ENCODE peak calls at places on chromosomes 1 and 21, in eight cellular contexts. One of them, this sample, is unnamed. For H3K9me3, the result is how much of the 10 kb centered on the place peaks cover.

GRCh38 chr1:57063427-57063826 is 97.6 kb upstream of the C8B start:
- DNase-seq in neuronal stem cell: no peak
- DNase-seq in PC-3: no peak
- DNase-seq in IMR-90: no peak
- DNase-seq in heart right ventricle: no peak
- DNase-seq in CD4-positive, alpha-beta T cell: no peak
- DNase-seq in lung: no peak
- DNase-seq in SJSA1: no peak
- DNase-seq in this sample: no peak

GRCh38 chr1:21638531-21639341 is 30.4 kb downstream of the RAP1GAP start:
- DNase-seq in CD4-positive, alpha-beta T cell: no peak
- DNase-seq in neuronal stem cell: no peak
- DNase-seq in heart right ventricle: no peak
- DNase-seq in SJSA1: peak
- DNase-seq in IMR-90: peak
- DNase-seq in lung: peak
- DNase-seq in PC-3: peak
- DNase-seq in this sample: no peak

GRCh38 chr1:84701366-84701765 is 11.1 kb upstream of the SSX2IP start:
- DNase-seq in IMR-90: peak
- DNase-seq in CD4-positive, alpha-beta T cell: no peak
- DNase-seq in lung: no peak
- DNase-seq in PC-3: no peak
- DNase-seq in SJSA1: no peak
- DNase-seq in neuronal stem cell: no peak
- DNase-seq in heart right ventricle: no peak
- DNase-seq in this sample: no peak

GRCh38 chr21:38664821-38665220 is 140.9 kb upstream of the ETS2 start:
- DNase-seq in lung: no peak
- DNase-seq in SJSA1: no peak
- DNase-seq in CD4-positive, alpha-beta T cell: no peak
- DNase-seq in heart right ventricle: no peak
- DNase-seq in neuronal stem cell: no peak
- DNase-seq in PC-3: no peak
- DNase-seq in IMR-90: no peak
- DNase-seq in this sample: no peak

GRCh38 chr1:51263147-51263850 is 27.2 kb downstream of the RNF11 start:
- DNase-seq in SJSA1: no peak
- DNase-seq in PC-3: no peak
- DNase-seq in neuronal stem cell: no peak
- DNase-seq in lung: no peak
- DNase-seq in CD4-positive, alpha-beta T cell: no peak
- DNase-seq in heart right ventricle: no peak
- DNase-seq in IMR-90: no peak
- DNase-seq in this sample: no peak

GRCh38 chr1:157104598-157105293 is 5.1 kb upstream of the ETV3L start:
- DNase-seq in heart right ventricle: no peak
- DNase-seq in IMR-90: peak
- DNase-seq in PC-3: peak
- DNase-seq in neuronal stem cell: no peak
- DNase-seq in lung: no peak
- DNase-seq in SJSA1: no peak
- DNase-seq in CD4-positive, alpha-beta T cell: no peak
- DNase-seq in this sample: no peak

GRCh38 chr1:51969038-51969705 is 21.3 kb downstream of the RAB3B start:
- DNase-seq in neuronal stem cell: no peak
- DNase-seq in heart right ventricle: no peak
- DNase-seq in IMR-90: peak
- DNase-seq in PC-3: peak
- DNase-seq in CD4-positive, alpha-beta T cell: no peak
- DNase-seq in lung: no peak
- DNase-seq in SJSA1: peak
- DNase-seq in this sample: no peak

GRCh38 chr1:67793562-67793961 is 39.7 kb downstream of the GNG12 start:
- DNase-seq in lung: no peak
- DNase-seq in CD4-positive, alpha-beta T cell: no peak
- DNase-seq in PC-3: peak
- DNase-seq in neuronal stem cell: no peak
- DNase-seq in IMR-90: peak
- DNase-seq in heart right ventricle: no peak
- DNase-seq in SJSA1: peak
- DNase-seq in this sample: no peak

GRCh38 chr1:220156620-220157146 is 62.8 kb downstream of the IARS2 start:
- DNase-seq in SJSA1: no peak
- DNase-seq in CD4-positive, alpha-beta T cell: no peak
- DNase-seq in IMR-90: no peak
- DNase-seq in neuronal stem cell: no peak
- DNase-seq in lung: no peak
- DNase-seq in PC-3: no peak
- DNase-seq in heart right ventricle: no peak
- DNase-seq in this sample: no peak

GRCh38 chr1:164343189-164343588 is 215.8 kb upstream of the PBX1 start:
- DNase-seq in PC-3: no peak
- DNase-seq in heart right ventricle: no peak
- DNase-seq in neuronal stem cell: no peak
- DNase-seq in IMR-90: no peak
- DNase-seq in lung: no peak
- DNase-seq in SJSA1: no peak
- DNase-seq in CD4-positive, alpha-beta T cell: no peak
- DNase-seq in this sample: no peak
- H3K9me3 ChIP-seq in PC-3: under half
- H3K9me3 ChIP-seq in heart right ventricle: under half
- H3K9me3 ChIP-seq in neuronal stem cell: under half
- H3K9me3 ChIP-seq in IMR-90: under half
- H3K9me3 ChIP-seq in lung: under half
- H3K9me3 ChIP-seq in SJSA1: under half
- H3K9me3 ChIP-seq in CD4-positive, alpha-beta T cell: under half
- H3K9me3 ChIP-seq in this sample: under half

DNA sequence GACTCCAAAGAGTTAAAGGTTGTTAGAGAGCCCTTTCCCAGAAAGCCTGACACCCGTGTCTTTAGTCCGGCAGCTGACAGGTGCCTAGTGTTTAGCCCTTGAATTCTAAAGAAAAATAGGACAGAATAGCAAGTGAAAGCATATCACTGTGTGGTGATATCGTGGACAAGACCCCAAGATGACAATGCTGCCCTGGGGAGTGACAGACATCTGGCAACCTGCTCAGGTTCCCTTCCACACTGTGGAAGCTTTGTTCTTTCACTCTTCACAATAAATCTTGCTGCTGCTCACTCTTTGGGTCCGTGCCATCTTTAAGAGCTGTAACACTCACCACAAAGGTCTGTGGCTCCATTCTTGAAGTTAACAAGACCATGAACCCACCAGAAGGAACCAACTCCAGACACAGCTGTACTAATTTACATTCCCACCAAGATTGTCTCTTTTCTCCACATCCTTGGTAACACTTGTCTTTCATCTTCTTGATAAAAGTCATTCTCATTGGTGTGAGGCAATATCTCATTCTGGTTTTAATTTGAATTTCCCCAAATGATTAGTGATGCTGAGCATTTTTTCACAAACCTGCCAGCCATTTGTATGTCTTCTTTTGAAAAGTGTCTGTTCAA is 107.6 kb upstream of the SGIP1 start:
- DNase-seq in PC-3: no peak
- DNase-seq in CD4-positive, alpha-beta T cell: no peak
- DNase-seq in IMR-90: no peak
- DNase-seq in neuronal stem cell: no peak
- DNase-seq in SJSA1: no peak
- DNase-seq in lung: no peak
- DNase-seq in heart right ventricle: no peak
- DNase-seq in this sample: no peak
- H3K9me3 ChIP-seq in PC-3: under half
- H3K9me3 ChIP-seq in CD4-positive, alpha-beta T cell: under half
- H3K9me3 ChIP-seq in IMR-90: under half
- H3K9me3 ChIP-seq in neuronal stem cell: under half
- H3K9me3 ChIP-seq in SJSA1: under half
- H3K9me3 ChIP-seq in lung: under half
- H3K9me3 ChIP-seq in heart right ventricle: under half
- H3K9me3 ChIP-seq in this sample: under half

DNA sequence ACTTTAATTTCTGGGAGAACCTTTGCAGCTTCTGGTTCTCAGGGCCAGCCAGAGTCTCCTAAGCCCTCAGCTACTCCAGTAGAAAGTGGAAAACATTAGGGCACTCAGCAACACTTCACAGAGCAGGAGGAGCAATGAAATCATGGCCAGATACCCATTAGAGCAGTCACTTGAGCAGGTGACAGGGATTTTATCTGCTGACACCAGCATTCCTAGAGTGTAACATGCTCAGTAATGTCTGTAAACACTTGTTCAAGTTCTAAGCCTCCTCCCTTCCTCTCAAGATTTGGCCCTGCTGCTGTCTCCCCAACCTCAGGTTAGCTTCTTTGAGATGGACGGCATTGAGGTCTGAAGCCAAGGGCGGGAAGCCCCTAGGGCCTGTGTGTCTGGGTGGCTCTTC is 218.0 kb downstream of the GRIK3 start:
- DNase-seq in PC-3: no peak
- DNase-seq in SJSA1: no peak
- DNase-seq in neuronal stem cell: no peak
- DNase-seq in heart right ventricle: no peak
- DNase-seq in lung: no peak
- DNase-seq in IMR-90: no peak
- DNase-seq in CD4-positive, alpha-beta T cell: no peak
- DNase-seq in this sample: no peak
- H3K9me3 ChIP-seq in PC-3: under half
- H3K9me3 ChIP-seq in SJSA1: under half
- H3K9me3 ChIP-seq in neuronal stem cell: under half
- H3K9me3 ChIP-seq in heart right ventricle: under half
- H3K9me3 ChIP-seq in lung: under half
- H3K9me3 ChIP-seq in IMR-90: under half
- H3K9me3 ChIP-seq in CD4-positive, alpha-beta T cell: under half
- H3K9me3 ChIP-seq in this sample: under half

GRCh38 chr1:83058327-83058726 is 940.6 kb downstream of the TTLL7 start:
- DNase-seq in SJSA1: no peak
- DNase-seq in PC-3: no peak
- DNase-seq in heart right ventricle: no peak
- DNase-seq in CD4-positive, alpha-beta T cell: no peak
- DNase-seq in lung: no peak
- DNase-seq in IMR-90: no peak
- DNase-seq in neuronal stem cell: no peak
- DNase-seq in this sample: no peak
- H3K9me3 ChIP-seq in SJSA1: under half
- H3K9me3 ChIP-seq in PC-3: under half
- H3K9me3 ChIP-seq in heart right ventricle: under half
- H3K9me3 ChIP-seq in CD4-positive, alpha-beta T cell: under half
- H3K9me3 ChIP-seq in lung: under half
- H3K9me3 ChIP-seq in IMR-90: under half
- H3K9me3 ChIP-seq in neuronal stem cell: under half
- H3K9me3 ChIP-seq in this sample: under half

GRCh38 chr1:49298304-49298703 is 521.6 kb upstream of the BEND5 start:
- DNase-seq in heart right ventricle: no peak
- DNase-seq in lung: no peak
- DNase-seq in CD4-positive, alpha-beta T cell: no peak
- DNase-seq in SJSA1: no peak
- DNase-seq in IMR-90: no peak
- DNase-seq in neuronal stem cell: no peak
- DNase-seq in PC-3: peak
- DNase-seq in this sample: peak

GRCh38 chr1:49293016-49293415 is 516.3 kb upstream of the BEND5 start:
- DNase-seq in neuronal stem cell: no peak
- DNase-seq in PC-3: no peak
- DNase-seq in SJSA1: no peak
- DNase-seq in CD4-positive, alpha-beta T cell: no peak
- DNase-seq in lung: no peak
- DNase-seq in IMR-90: no peak
- DNase-seq in heart right ventricle: no peak
- DNase-seq in this sample: no peak

GRCh38 chr1:49294539-49294938 is 517.8 kb upstream of the BEND5 start:
- DNase-seq in neuronal stem cell: no peak
- DNase-seq in PC-3: no peak
- DNase-seq in SJSA1: no peak
- DNase-seq in CD4-positive, alpha-beta T cell: no peak
- DNase-seq in heart right ventricle: no peak
- DNase-seq in lung: no peak
- DNase-seq in IMR-90: no peak
- DNase-seq in this sample: no peak

DNA sequence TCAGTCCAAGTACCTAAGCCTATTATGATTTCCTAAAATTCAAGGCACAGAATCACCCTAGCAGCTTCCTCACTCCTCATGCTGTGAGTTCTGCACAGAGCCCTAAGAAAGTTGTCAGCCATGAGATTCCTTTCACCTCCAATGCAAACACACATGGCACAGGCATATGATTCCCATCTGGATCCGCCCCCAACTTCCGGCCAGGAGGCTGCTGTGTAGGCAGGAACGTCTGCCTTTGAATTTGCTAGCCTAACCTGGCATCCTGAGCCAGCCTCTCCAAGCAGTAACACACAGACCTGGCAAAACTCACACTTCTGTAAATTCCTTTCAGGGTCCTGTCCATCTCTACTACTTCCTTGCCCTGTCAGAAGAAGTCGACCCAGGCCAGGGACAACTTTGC is 521.1 kb upstream of the BEND5 start:
- DNase-seq in neuronal stem cell: no peak
- DNase-seq in PC-3: no peak
- DNase-seq in heart right ventricle: no peak
- DNase-seq in CD4-positive, alpha-beta T cell: no peak
- DNase-seq in IMR-90: no peak
- DNase-seq in SJSA1: no peak
- DNase-seq in lung: no peak
- DNase-seq in this sample: peak
- H3K9me3 ChIP-seq in neuronal stem cell: under half
- H3K9me3 ChIP-seq in PC-3: under half
- H3K9me3 ChIP-seq in heart right ventricle: under half
- H3K9me3 ChIP-seq in CD4-positive, alpha-beta T cell: under half
- H3K9me3 ChIP-seq in IMR-90: under half
- H3K9me3 ChIP-seq in SJSA1: under half
- H3K9me3 ChIP-seq in lung: under half
- H3K9me3 ChIP-seq in this sample: under half

DNA sequence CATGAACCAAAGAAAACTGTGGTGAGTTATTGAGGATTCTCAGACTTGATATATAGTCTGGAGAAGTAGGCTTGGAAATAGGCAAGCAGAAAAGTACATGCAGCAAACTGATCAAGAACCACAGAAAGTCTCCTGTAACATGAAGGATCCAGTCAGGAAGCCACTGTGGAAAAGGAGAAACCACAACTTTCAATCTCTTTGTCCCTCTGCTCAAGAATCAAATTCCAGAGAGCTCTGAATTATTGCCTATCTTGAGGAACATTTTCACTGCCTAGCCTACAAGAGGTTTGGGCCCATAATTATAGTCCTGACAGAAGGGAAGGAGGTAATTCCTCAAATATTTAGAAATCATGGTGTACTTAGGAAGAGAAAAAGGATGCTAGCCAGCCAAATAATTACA is 43.0 kb upstream of the ADAMTS1 start:
- DNase-seq in heart right ventricle: no peak
- DNase-seq in neuronal stem cell: no peak
- DNase-seq in lung: no peak
- DNase-seq in SJSA1: no peak
- DNase-seq in IMR-90: no peak
- DNase-seq in CD4-positive, alpha-beta T cell: no peak
- DNase-seq in PC-3: no peak
- DNase-seq in this sample: no peak
- H3K9me3 ChIP-seq in heart right ventricle: under half
- H3K9me3 ChIP-seq in neuronal stem cell: under half
- H3K9me3 ChIP-seq in lung: under half
- H3K9me3 ChIP-seq in SJSA1: under half
- H3K9me3 ChIP-seq in IMR-90: under half
- H3K9me3 ChIP-seq in CD4-positive, alpha-beta T cell: under half
- H3K9me3 ChIP-seq in PC-3: under half
- H3K9me3 ChIP-seq in this sample: under half